ENCODE peak calls at places on chromosomes 13 and 19, in ten cellular contexts. A is progenitor cell of endocrine pancreas, Q is HEK293T, G is lower lobe of right lung, P is HL-60, H is lower leg skin, D is anterior cingulate cortex, O is NCI-H1092 treated with DMSO at 0.1 percent for 48 hours, N is fibroblast of mammary gland, T is occipital lobe. R is an unnamed sample.

GRCh38 chr19:13339869-13340268 is 166.4 kb downstream of the CACNA1A start:
- DNase-seq in H (no peak), D (peak; percentile 13), P (no peak), T (peak; percentile 62), N (no peak), O (no peak), G (no peak), Q (no peak), A (no peak), R (no peak)

GRCh38 chr19:18750295-18750970 is 40.7 kb downstream of the COMP start:
- DNase-seq in N (no peak), O (no peak), P (no peak), Q (no peak), G (no peak), H (no peak), T (no peak), D (peak; percentile 21), A (no peak), R (no peak)

GRCh38 chr19:40347476-40348124 is 597 bp downstream of the C19orf47 start:
- DNase-seq in T (no peak), N (no peak), P (peak; percentile 49), O (no peak), A (no peak), H (no peak), G (no peak), Q (no peak), D (no peak), R (no peak)

GRCh38 chr13:79662882-79663281 is 181.9 kb downstream of the NDFIP2 start:
- DNase-seq in T (no peak), H (no peak), D (no peak), N (no peak), P (no peak), Q (no peak), A (no peak), O (no peak), G (no peak), R (no peak)

GRCh38 chr13:98697833-98698232 is 54.6 kb downstream of the SLC15A1 start:
- DNase-seq in Q (no peak), O (no peak), A (no peak), P (no peak), H (no peak), N (no peak), T (no peak), D (no peak), G (no peak), R (no peak)

GRCh38 chr13:35824395-35824794 is 306.8 kb downstream of the DCLK1 start:
- DNase-seq in D (no peak), O (no peak), H (no peak), N (no peak), G (no peak), Q (no peak), T (peak; percentile 24), A (no peak), P (no peak), R (no peak)

GRCh38 chr13:51579676-51580075 is 4.6 kb upstream of the WDFY2 start:
- DNase-seq in O (no peak), T (no peak), P (no peak), G (no peak), Q (no peak), H (no peak), A (no peak), N (no peak), D (no peak), R (no peak)

GRCh38 chr13:23554000-23554399 is 16.2 kb upstream of the TNFRSF19 start:
- DNase-seq in T (no peak), H (peak; percentile 48), G (no peak), N (peak; percentile 33), Q (no peak), A (no peak), D (no peak), P (no peak), O (no peak), R (no peak)

GRCh38 chr19:49132974-49133609 is 13.7 kb downstream of the PPFIA3 start:
- DNase-seq in T (no peak), O (no peak), G (peak; percentile 76), Q (no peak), A (no peak), H (no peak), D (no peak), P (no peak), N (no peak), R (no peak)

GRCh38 chr13:91185294-91185863 is 162.1 kb upstream of the MIR17HG start:
- DNase-seq in Q (peak; percentile 54), A (no peak), O (peak; percentile 58), P (no peak), G (no peak), N (peak; percentile 10), D (no peak), H (no peak), T (no peak), R (no peak)

GRCh38 chr19:13872695-13873389 is 4.1 kb upstream of the NANOS3 start:
- DNase-seq in Q (no peak), N (no peak), A (no peak), P (no peak), T (no peak), H (no peak), G (no peak), D (no peak), O (no peak), R (peak; percentile 76)

GRCh38 chr13:49020940-49021548 is 45.3 kb downstream of the FNDC3A start:
- DNase-seq in T (no peak), P (no peak), N (peak; percentile 59), O (no peak), G (no peak), Q (no peak), A (no peak), H (no peak), D (no peak), R (no peak)

GRCh38 chr13:104584481-104584880 is 1518.3 kb upstream of the SLC10A2 start:
- DNase-seq in G (no peak), A (no peak), O (no peak), Q (no peak), D (no peak), T (no peak), P (no peak), N (no peak), H (no peak), R (no peak)

GRCh38 chr19:17580470-17581000 is 25.1 kb downstream of the COLGALT1 start:
- DNase-seq in D (no peak), O (no peak), G (no peak), Q (no peak), A (no peak), T (no peak), N (no peak), P (no peak), H (no peak), R (no peak)

GRCh38 chr19:953501-954271 is 27.9 kb downstream of the ARID3A start:
- DNase-seq in G (no peak), A (no peak), Q (no peak), H (no peak), P (no peak), O (no peak), N (no peak), T (no peak), D (no peak), R (no peak)

GRCh38 chr19:32909257-32909656 is 39.7 kb upstream of the SLC7A9 start:
- DNase-seq in Q (no peak), N (no peak), O (no peak), T (no peak), H (no peak), P (no peak), G (no peak), A (no peak), D (no peak), R (no peak)

GRCh38 chr19:37981785-37982475 is 74.9 kb downstream of the SIPA1L3 start:
- DNase-seq in G (no peak), H (no peak), N (no peak), A (no peak), Q (no peak), O (no peak), P (no peak), D (no peak), T (no peak), R (no peak)

GRCh38 chr19:49114630-49115363 is 627 bp downstream of the LIN7B start:
- DNase-seq in H (peak; percentile 52), T (peak; percentile 77), G (peak; percentile 77), O (peak; percentile 16), A (peak; percentile 56), N (peak; percentile 42), D (peak; percentile 69), P (no peak), Q (peak; percentile 47), R (peak; percentile 71)

GRCh38 chr13:32881074-32881791 is 135.0 kb upstream of the KL start:
- DNase-seq in G (no peak), N (peak; percentile 88), T (no peak), P (peak; percentile 34), D (peak; percentile 56), Q (no peak), H (no peak), O (no peak), A (no peak), R (no peak)

GRCh38 chr19:38134538-38135149 is 89.4 kb downstream of the DPF1 start:
- DNase-seq in N (peak; percentile 59), H (no peak), G (no peak), P (no peak), Q (peak; percentile 68), T (no peak), A (no peak), O (no peak), D (no peak), R (peak; percentile 63)

GRCh38 chr19:4803736-4804695 is 12.5 kb downstream of the FEM1A start:
- DNase-seq in T (no peak), G (peak; percentile 68), H (no peak), Q (peak; percentile 75), P (peak; percentile 42), O (peak; percentile 44), N (peak; percentile 45), D (peak; percentile 16), A (peak; percentile 73), R (peak; percentile 64)

GRCh38 chr13:108322206-108322824 is 52.8 kb downstream of the TNFSF13B start:
- DNase-seq in O (peak; percentile 56), P (peak; percentile 28), D (no peak), G (no peak), A (no peak), N (peak; percentile 60), H (no peak), Q (peak; percentile 6), T (no peak), R (no peak)

GRCh38 chr19:32200312-32201038 is 144.9 kb upstream of the ZNF507 start:
- DNase-seq in T (no peak), P (no peak), G (no peak), N (no peak), O (no peak), D (peak; percentile 6), A (no peak), H (no peak), Q (no peak), R (no peak)

GRCh38 chr19:39996218-39996810 is 546 bp upstream of the ZNF546 start:
- DNase-seq in P (no peak), T (peak; percentile 25), D (no peak), A (no peak), O (peak; percentile 35), N (peak; percentile 78), H (peak; percentile 21), Q (peak; percentile 36), G (no peak), R (peak; percentile 28)

GRCh38 chr19:23075031-23075733 is 41.6 kb upstream of the ZNF730 start:
- DNase-seq in T (no peak), N (peak; percentile 74), G (peak; percentile 51), O (peak; percentile 62), D (peak; percentile 35), Q (no peak), P (no peak), A (peak; percentile 71), H (peak; percentile 15), R (no peak)

GRCh38 chr13:26971990-26972888 is 199.4 kb downstream of the USP12 start:
- DNase-seq in N (peak; percentile 15), T (no peak), Q (no peak), O (peak; percentile 87), G (peak; percentile 60), P (peak; percentile 16), H (no peak), D (no peak), A (no peak), R (no peak)

R was measured in HuH-7.